ENCODE peak calls at places on chromosome 14, in seven cellular contexts. V is AG10803, X is ovary, N is endothelial cell, W is tibial nerve, D is aorta, E is activated T-cell treated with anti-CD3 and anti-CD28 coated beads for 1 hour. O is an unnamed sample.

GRCh38 chr14:101518611-101519048 is 42.7 kb upstream of the DIO3 start:
- DNase-seq in E (no peak), N (no peak), W (peak; percentile 68), D (no peak), X (no peak), V (no peak), O (no peak)

GRCh38 chr14:69154779-69155178 is 1.9 kb upstream of the DCAF5 start:
- DNase-seq in V (no peak), E (no peak), W (no peak), N (no peak), X (peak; percentile 15), D (no peak), O (peak; percentile 59)

GRCh38 chr14:68655961-68656360 is 136.9 kb downstream of the ZFP36L1 start:
- DNase-seq in E (no peak), W (no peak), N (no peak), X (peak; percentile 24), V (no peak), D (no peak), O (peak; percentile 43)

GRCh38 chr14:58299665-58300202 is 1.4 kb downstream of the ARID4A start:
- DNase-seq in E (no peak), X (no peak), D (no peak), N (no peak), V (no peak), W (peak; percentile 22), O (no peak)

GRCh38 chr14:93318927-93319326 is 13.9 kb downstream of the BTBD7 start:
- DNase-seq in X (no peak), N (no peak), W (no peak), E (no peak), D (no peak), V (peak; percentile 23), O (no peak)

GRCh38 chr14:104311358-104311757 is 173.0 kb downstream of the KIF26A start:
- DNase-seq in X (no peak), N (no peak), E (no peak), V (no peak), D (no peak), W (no peak), O (no peak)

GRCh38 chr14:95816539-95816938 is 60.1 kb upstream of the TUNAR start:
- DNase-seq in E (no peak), V (no peak), W (no peak), D (no peak), X (no peak), N (no peak), O (no peak)

GRCh38 chr14:92586001-92586947 is 72.7 kb downstream of the RIN3 start:
- DNase-seq in N (no peak), D (peak; percentile 85), V (peak; percentile 99), E (no peak), X (peak; percentile 42), W (no peak), O (no peak)

GRCh38 chr14:62654641-62655040 is 390.6 kb downstream of the KCNH5 start:
- DNase-seq in X (no peak), N (no peak), V (no peak), W (no peak), D (no peak), E (no peak), O (no peak)

GRCh38 chr14:74712499-74713394 is at the start of the genes AREL1 and FCF1:
- DNase-seq in N (peak; percentile 82), X (peak; percentile 74), D (peak; percentile 89), V (peak; percentile 84), E (peak; percentile 63), W (peak; percentile 87), O (peak; percentile 89)

GRCh38 chr14:91405241-91405721 is 12.3 kb downstream of the CCDC88C start:
- DNase-seq in V (no peak), D (no peak), X (no peak), W (no peak), E (peak; percentile 64), N (no peak), O (no peak)

GRCh38 chr14:77260199-77260598 is 10.8 kb downstream of the NGB start:
- DNase-seq in V (no peak), E (no peak), D (no peak), W (no peak), X (no peak), N (no peak), O (no peak)

GRCh38 chr14:49218436-49219092 is 367.6 kb downstream of the RPS29 start:
- DNase-seq in W (no peak), E (no peak), X (peak; percentile 56), N (no peak), V (no peak), D (no peak), O (no peak)

GRCh38 chr14:44961151-44961729 is 507 bp downstream of the KLHL28 start:
- DNase-seq in D (peak; percentile 82), N (peak; percentile 56), V (peak; percentile 70), W (peak; percentile 42), E (peak; percentile 38), X (peak; percentile 48), O (peak; percentile 75)